ENCODE peak calls at places on chromosomes 3 and 15, in four cellular contexts. X is GM12891, L is H1, F is K562. G is an unnamed sample.

GRCh38 chr3:126540946-126541627 is 17.1 kb downstream of the CHST13 start:
- DNase-seq in F (peak; percentile 32), X (no peak), L (peak; percentile 35), G (no peak)

GRCh38 chr15:80072285-80072684 is 12.8 kb downstream of the ZFAND6 start:
- DNase-seq in F (peak; percentile 76), L (no peak), X (no peak), G (no peak)

GRCh38 chr15:57949374-57949938 is 116.1 kb downstream of the ALDH1A2 start:
- DNase-seq in X (no peak), L (no peak), F (no peak), G (no peak)

GRCh38 chr3:48236531-48236930 is 4.4 kb upstream of the ZNF589 start:
- DNase-seq in L (no peak), X (no peak), F (no peak), G (no peak)

GRCh38 chr3:150232992-150233451 is 175.1 kb upstream of the TSC22D2 start:
- DNase-seq in X (no peak), F (no peak), L (no peak), G (no peak)

GRCh38 chr3:139679218-139679617 is 1.4 kb upstream of the NMNAT3 start:
- DNase-seq in X (no peak), L (no peak), F (no peak), G (no peak)

GRCh38 chr3:161371441-161372320 is at the start of gene SPTSSB:
- DNase-seq in L (peak; percentile 87), X (peak; percentile 24), F (peak; percentile 9), G (peak; percentile 22)

GRCh38 chr15:90351479-90352108 is 490 bp upstream of the ZNF774 start:
- DNase-seq in F (no peak), L (peak; percentile 92), X (no peak), G (no peak)

GRCh38 chr3:71056327-71056726 is 527.2 kb downstream of the FOXP1 start:
- DNase-seq in L (no peak), X (no peak), F (no peak), G (no peak)

GRCh38 chr3:127439621-127440020 is 150.9 kb downstream of the TPRA1 start:
- DNase-seq in L (peak; percentile 23), F (no peak), X (no peak), G (no peak)

GRCh38 chr3:65960087-65960486 is 78.6 kb downstream of the MAGI1 start:
- DNase-seq in X (no peak), L (no peak), F (no peak), G (no peak)

GRCh38 chr3:147359177-147360062 is 46.9 kb downstream of the ZIC4 start:
- DNase-seq in F (no peak), X (no peak), L (peak; percentile 62), G (no peak)

GRCh38 chr3:14423197-14423743 is 20.9 kb downstream of the SLC6A6 start:
- DNase-seq in L (no peak), X (no peak), F (no peak), G (no peak)

GRCh38 chr15:68631621-68632051 is 52.8 kb downstream of the CORO2B start:
- DNase-seq in X (no peak), F (no peak), L (no peak), G (no peak)

GRCh38 chr15:90320885-90321278 is 31.2 kb upstream of the ZNF774 start:
- DNase-seq in X (no peak), F (no peak), L (no peak), G (no peak)

GRCh38 chr3:48656061-48656840 is 6.4 kb downstream of the CELSR3 start:
- DNase-seq in X (peak; percentile 96), L (peak; percentile 97), F (no peak), G (peak; percentile 97)

GRCh38 chr15:100920516-100921135 is 1.5 kb downstream of the LRRK1 start:
- DNase-seq in X (no peak), F (no peak), L (no peak), G (no peak)

GRCh38 chr15:32928876-32929275 is 211.1 kb downstream of the GREM1 start:
- DNase-seq in L (no peak), X (no peak), F (no peak), G (no peak)

GRCh38 chr15:58690703-58691102 is 58.8 kb downstream of the ADAM10 start:
- DNase-seq in F (no peak), L (no peak), X (no peak), G (no peak)

GRCh38 chr15:39685999-39686613 is 96.5 kb downstream of the FSIP1 start:
- DNase-seq in L (no peak), X (peak; percentile 3), F (peak; percentile 49), G (no peak)

GRCh38 chr3:134527037-134527436 is 41.2 kb downstream of the CEP63 start:
- DNase-seq in F (peak; percentile 11), L (peak; percentile 72), X (no peak), G (no peak)

GRCh38 chr3:125194849-125195601 is 17.5 kb downstream of the SLC12A8 start:
- DNase-seq in X (no peak), L (no peak), F (no peak), G (no peak)

GRCh38 chr15:42286445-42287029 is 13.3 kb upstream of the TMEM87A start:
- DNase-seq in X (no peak), L (no peak), F (no peak), G (no peak)

GRCh38 chr3:155745795-155746550 is 1.1 kb upstream of the PLCH1 start:
- DNase-seq in F (peak; percentile 29), X (no peak), L (peak; percentile 71), G (no peak)

GRCh38 chr15:40443846-40444245 is 3.1 kb downstream of the BAHD1 start:
- DNase-seq in L (no peak), X (no peak), F (no peak), G (no peak)

GRCh38 chr3:179697933-179698332 is 45.1 kb downstream of the USP13 start:
- DNase-seq in F (no peak), X (no peak), L (no peak), G (no peak)

GRCh38 chr3:29567505-29567904 is 286.6 kb downstream of the RBMS3 start:
- DNase-seq in F (no peak), L (no peak), X (no peak), G (no peak)

GRCh38 chr15:85485956-85486567 is 105.7 kb downstream of the AKAP13 start:
- DNase-seq in F (peak; percentile 48), L (peak; percentile 69), X (peak; percentile 40), G (no peak)

GRCh38 chr3:64685800-64686445 is 1.9 kb downstream of the ADAMTS9 start:
- DNase-seq in F (peak; percentile 19), X (no peak), L (peak; percentile 88), G (no peak)
- TF ChIP-seq POLR2A in F (no peak), X (no peak), L (no peak), G (no peak)

DNA sequence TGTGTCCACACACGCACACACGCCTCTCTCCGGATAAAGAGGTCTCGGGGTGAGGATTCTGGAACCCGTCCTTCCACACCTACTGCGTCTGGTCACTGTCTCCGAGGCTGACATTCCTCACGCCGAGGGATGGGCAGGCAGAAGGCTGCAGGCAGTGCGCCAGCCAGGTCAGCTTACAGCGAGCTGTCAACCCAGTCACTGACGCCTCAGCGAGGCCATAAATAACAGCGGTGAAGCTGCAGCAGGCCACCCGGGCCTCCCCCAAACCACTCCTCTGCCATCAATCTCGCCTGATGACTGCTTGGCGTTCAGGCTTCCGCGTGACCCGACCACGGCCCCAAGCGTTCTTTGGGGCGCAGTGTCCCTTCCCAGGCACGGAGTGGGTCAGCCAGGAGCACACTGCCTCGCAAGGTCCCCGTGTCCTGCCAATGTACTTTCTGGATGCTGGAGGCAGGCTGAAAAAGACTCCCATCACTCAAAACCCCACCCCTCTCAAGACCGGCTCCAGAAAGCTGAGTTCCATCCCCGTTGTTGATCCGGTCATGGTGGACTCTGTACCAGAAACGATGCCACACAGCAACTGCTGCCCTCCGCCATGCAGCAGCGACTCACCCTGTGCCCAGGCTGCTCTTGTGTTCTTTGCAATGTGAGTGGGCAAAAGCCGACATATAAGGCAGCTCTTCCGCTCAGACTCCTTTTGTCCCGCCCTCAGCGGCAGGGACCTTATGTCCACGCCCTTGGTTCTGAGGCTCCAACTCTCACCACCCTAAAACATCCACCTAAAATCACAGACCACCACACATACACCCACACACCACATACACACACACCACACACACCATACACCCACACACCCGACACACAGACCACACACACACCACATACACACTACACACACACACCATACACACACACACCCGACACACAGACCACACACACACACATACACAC is 27.1 kb downstream of the CPN2 start:
- DNase-seq in X (peak; percentile 66), L (no peak), F (peak; percentile 90), G (peak; percentile 53)
- TF ChIP-seq TAF1 in X (no peak), L (no peak), F (no peak), G (no peak)

GRCh38 chr3:64048631-64049061 is 25.4 kb upstream of the PSMD6 start:
- DNase-seq in X (no peak), F (no peak), L (no peak), G (no peak)
- TF ChIP-seq POLR2AphosphoS5 in X (no peak), F (no peak), L (no peak), G (no peak)

GRCh38 chr3:50358355-50358926 is 880 bp downstream of the TMEM115 start:
- DNase-seq in X (no peak), L (no peak), F (no peak), G (no peak)

GRCh38 chr3:50355829-50356552 is 3.3 kb downstream of the TMEM115 start:
- DNase-seq in X (no peak), L (peak; percentile 42), F (no peak), G (no peak)

GRCh38 chr3:50359760-50360110 is 414 bp upstream of the TMEM115 start:
- DNase-seq in X (no peak), F (no peak), L (no peak), G (no peak)

GRCh38 chr3:50356553-50356952 is 2.8 kb downstream of the TMEM115 start:
- DNase-seq in X (no peak), L (peak; percentile 43), F (peak; percentile 64), G (no peak)

GRCh38 chr3:50358927-50359759 is at the start of gene TMEM115:
- DNase-seq in X (peak; percentile 99), L (peak; percentile 91), F (peak; percentile 92), G (peak; percentile 99)
- TF ChIP-seq POLR2A in X (peak; percentile 65), L (no peak), F (peak; percentile 63), G (peak; percentile 73)

GRCh38 chr3:16480861-16481569 is 32.5 kb downstream of the RFTN1 start:
- DNase-seq in F (no peak), X (no peak), L (no peak), G (no peak)
- TF ChIP-seq TAF1 in F (no peak), X (no peak), L (no peak), G (no peak)

GRCh38 chr3:123384256-123384655 is 64.6 kb downstream of the ADCY5 start:
- DNase-seq in F (no peak), X (no peak), L (no peak), G (no peak)

GRCh38 chr3:123385981-123386380 is 62.9 kb downstream of the ADCY5 start:
- DNase-seq in F (no peak), X (no peak), L (no peak), G (no peak)

GRCh38 chr3:123385499-123385898 is 63.4 kb downstream of the ADCY5 start:
- DNase-seq in X (no peak), L (no peak), F (no peak), G (no peak)

GRCh38 chr3:123386477-123387040 is 62.3 kb downstream of the ADCY5 start:
- DNase-seq in F (no peak), L (no peak), X (no peak), G (no peak)

GRCh38 chr3:123385072-123385471 is 63.8 kb downstream of the ADCY5 start:
- DNase-seq in F (no peak), L (no peak), X (no peak), G (no peak)
- TF ChIP-seq POLR2AphosphoS5 in F (no peak), L (no peak), X (no peak), G (no peak)